ENCODE peak calls at places on chromosomes 11 and 22, in four cellular contexts. S is GM12878, Y is HepG2, J is K562. L is an unnamed sample.

GRCh38 chr11:61467609-61468401 is 37.9 kb downstream of the SDHAF2 start:
- DNase-seq in S (no peak), Y (no peak), J (no peak), L (no peak)

GRCh38 chr11:1163911-1164735 is 6.4 kb downstream of the MUC5AC start:
- DNase-seq in S (no peak), Y (no peak), J (no peak), L (no peak)

GRCh38 chr11:129750343-129751292 is 65.0 kb upstream of the TMEM45B start:
- DNase-seq in S (no peak), Y (peak), J (peak), L (peak)

GRCh38 chr11:130096823-130097222 is 27.1 kb downstream of the APLP2 start:
- DNase-seq in S (no peak), Y (no peak), J (no peak), L (no peak)

GRCh38 chr11:117738246-117738957 is 58.6 kb downstream of the DSCAML1 start:
- DNase-seq in S (no peak), Y (no peak), J (no peak), L (no peak)

GRCh38 chr11:69429716-69430491 is 51.6 kb upstream of the LINC01488 start:
- DNase-seq in S (no peak), Y (no peak), J (no peak), L (no peak)

GRCh38 chr11:16997624-16998023 is 16.6 kb downstream of the PLEKHA7 start:
- DNase-seq in S (no peak), Y (peak), J (no peak), L (no peak)

GRCh38 chr11:11577246-11577855 is 44.5 kb downstream of the GALNT18 start:
- DNase-seq in S (no peak), Y (no peak), J (no peak), L (no peak)

GRCh38 chr11:5923789-5924188 is 18.3 kb upstream of the OR56A3 start:
- DNase-seq in S (no peak), Y (no peak), J (no peak), L (no peak)

GRCh38 chr22:29617922-29618629 is 14.6 kb downstream of the NF2 start:
- DNase-seq in S (no peak), Y (no peak), J (no peak), L (no peak)

GRCh38 chr22:38974170-38974825 is 7.8 kb upstream of the APOBEC3B start:
- DNase-seq in S (no peak), Y (no peak), J (no peak), L (no peak)
- TF ChIP-seq EP300 in S (no peak), Y (no peak), J (no peak), L (no peak)

DNA sequence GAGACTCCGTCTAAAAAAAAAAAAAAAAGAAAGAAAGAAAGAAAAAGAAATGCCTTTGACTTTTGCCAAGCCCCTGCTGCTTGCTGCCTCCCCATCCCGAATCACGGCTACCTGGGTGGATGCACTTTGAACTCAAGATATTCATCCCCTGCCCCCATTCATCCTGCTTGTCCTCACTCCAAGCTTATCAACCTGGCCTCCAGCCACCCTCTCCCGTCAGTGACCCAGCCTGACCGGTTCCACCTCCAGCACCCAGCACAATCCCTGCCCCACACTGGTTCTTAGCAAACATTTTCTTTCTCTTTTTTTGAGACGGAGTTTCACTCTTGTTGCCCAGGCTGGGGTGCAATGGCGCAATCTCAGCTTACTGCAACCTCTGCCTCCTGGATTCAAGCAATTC is 44.4 kb downstream of the CYTH4 start:
- DNase-seq in S (no peak), Y (no peak), J (no peak), L (no peak)
- TF ChIP-seq REST in S (no peak), Y (no peak), J (no peak), L (no peak)

GRCh38 chr11:29336727-29337212 is 680.1 kb downstream of the KCNA4 start:
- DNase-seq in S (no peak), Y (no peak), J (no peak), L (no peak)

GRCh38 chr11:29328961-29329441 is 687.8 kb downstream of the KCNA4 start:
- DNase-seq in S (no peak), Y (peak), J (no peak), L (peak)

GRCh38 chr11:29334781-29335140 is 682.1 kb downstream of the KCNA4 start:
- DNase-seq in S (no peak), Y (no peak), J (no peak), L (no peak)

GRCh38 chr11:29333993-29334780 is 682.6 kb downstream of the KCNA4 start:
- DNase-seq in S (peak), Y (peak), J (no peak), L (peak)
- TF ChIP-seq CHD4 in S (no peak), Y (no peak), J (no peak), L (no peak)

DNA sequence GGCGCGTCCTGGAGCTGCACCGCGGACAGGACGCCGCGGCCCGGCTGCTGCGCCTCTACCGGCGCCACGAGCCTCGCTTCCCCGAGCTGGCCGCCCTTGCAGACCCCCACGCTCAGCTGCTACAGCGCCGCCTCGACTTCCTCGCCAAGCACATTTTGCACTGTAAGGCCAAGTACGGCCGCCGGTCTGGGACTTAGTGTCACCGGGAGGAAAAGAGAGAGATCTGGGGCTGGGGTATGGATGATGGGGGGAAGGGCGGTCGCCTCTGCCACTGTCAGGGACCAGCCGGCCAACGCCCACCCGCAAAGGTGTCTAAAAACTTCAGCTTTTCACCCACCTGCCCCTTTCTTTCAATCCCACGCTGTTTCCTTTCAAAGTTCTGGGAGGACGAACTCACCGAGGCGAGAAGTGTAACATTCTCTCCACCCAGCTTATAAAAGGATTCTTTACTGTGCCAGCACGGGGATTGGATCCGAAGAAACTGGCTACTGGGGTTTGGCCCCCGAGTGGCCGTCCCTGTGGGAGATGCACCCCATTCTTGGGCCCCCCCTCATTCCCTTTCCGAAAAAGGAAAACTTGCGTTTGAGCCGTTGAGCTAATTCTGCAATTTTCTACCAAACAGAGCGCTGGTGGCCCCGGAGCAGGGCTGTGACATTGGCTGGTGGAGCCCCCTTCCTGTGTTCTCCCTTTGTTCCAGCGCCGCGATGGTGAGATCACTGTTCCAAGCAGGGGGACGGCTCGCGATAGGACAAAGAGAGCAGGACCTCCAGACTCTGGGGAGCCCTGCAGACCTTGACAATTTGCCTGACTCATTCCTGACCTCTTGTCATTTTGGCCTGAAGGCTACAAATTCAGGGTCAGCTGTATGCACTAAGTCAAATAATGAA is 1.7 kb downstream of the FJX1 start:
- DNase-seq in S (no peak), Y (peak), J (peak), L (peak)
- TF ChIP-seq EP300 in S (no peak), Y (no peak), J (no peak), L (no peak)

GRCh38 chr11:105447936-105448702 is 161.8 kb upstream of the GRIA4 start:
- DNase-seq in S (no peak), Y (no peak), J (no peak), L (no peak)

GRCh38 chr11:105443623-105444022 is 166.2 kb upstream of the GRIA4 start:
- DNase-seq in S (no peak), Y (no peak), J (no peak), L (no peak)

GRCh38 chr11:105448703-105449079 is 161.2 kb upstream of the GRIA4 start:
- DNase-seq in S (no peak), Y (no peak), J (no peak), L (no peak)

GRCh38 chr11:105449100-105449734 is 160.7 kb upstream of the GRIA4 start:
- DNase-seq in S (no peak), Y (no peak), J (no peak), L (no peak)
- TF ChIP-seq REST in S (no peak), Y (no peak), J (no peak), L (no peak)

L was measured in A549.